ENCODE peak calls at places on chromosomes 7 and 10, in eight cellular contexts. F, V, C, N, B, T, D and Z are unnamed samples.

GRCh38 chr7:16347461-16348192 is 73.7 kb downstream of the CRPPA start:
- DNase-seq in T (no peak), F (no peak), N (peak), B (no peak), D (no peak), V (no peak), C (no peak), Z (no peak)

GRCh38 chr7:100975391-100975821 is 6.0 kb downstream of the MUC12 start:
- DNase-seq in D (no peak), B (no peak), N (no peak), V (no peak), F (no peak), T (no peak), C (no peak), Z (no peak)

GRCh38 chr10:48253970-48254657 is 20.4 kb downstream of the FRMPD2 start:
- DNase-seq in B (no peak), D (no peak), N (no peak), V (no peak), F (no peak), C (no peak), T (no peak), Z (no peak)

GRCh38 chr7:75650671-75651070 is 88.1 kb downstream of the HIP1 start:
- DNase-seq in B (no peak), V (peak), T (no peak), C (no peak), N (no peak), D (no peak), F (peak), Z (no peak)

GRCh38 chr7:47543659-47544058 is 38.3 kb downstream of the TNS3 start:
- DNase-seq in T (no peak), N (no peak), V (no peak), F (no peak), D (no peak), C (no peak), B (no peak), Z (no peak)

GRCh38 chr10:26566525-26567348 is 128.6 kb downstream of the APBB1IP start:
- DNase-seq in D (no peak), B (no peak), C (no peak), F (no peak), N (peak), V (no peak), T (no peak), Z (no peak)

GRCh38 chr7:136528329-136528728 is 340.1 kb upstream of the CHRM2 start:
- DNase-seq in B (no peak), T (no peak), F (no peak), D (no peak), C (no peak), N (no peak), V (no peak), Z (no peak)

GRCh38 chr10:130924138-130924819 is 387.2 kb downstream of the TCERG1L start:
- DNase-seq in F (no peak), B (peak), T (no peak), C (no peak), D (no peak), N (peak), V (no peak), Z (no peak)

GRCh38 chr7:22375359-22376048 is 18.6 kb upstream of the RAPGEF5 start:
- DNase-seq in D (no peak), B (no peak), T (no peak), F (no peak), N (no peak), V (no peak), C (no peak), Z (no peak)

GRCh38 chr10:100009283-100009792 is 409 bp downstream of the DNMBP start:
- DNase-seq in D (no peak), T (no peak), N (no peak), C (peak), F (peak), V (peak), B (no peak), Z (peak)

GRCh38 chr10:133527779-133528271 is 662 bp downstream of the CYP2E1 start:
- DNase-seq in V (no peak), C (no peak), N (no peak), B (no peak), T (no peak), D (no peak), F (no peak), Z (no peak)

GRCh38 chr10:34655286-34656170 is 159.6 kb downstream of the PARD3 start:
- DNase-seq in V (no peak), N (peak), D (no peak), F (no peak), C (peak), T (no peak), B (peak), Z (no peak)

GRCh38 chr7:14233026-14233897 is 243.8 kb upstream of the ETV1 start:
- DNase-seq in B (no peak), F (no peak), V (no peak), N (no peak), T (no peak), C (no peak), D (no peak), Z (no peak)

GRCh38 chr7:90692396-90692795 is 96.3 kb downstream of the CDK14 start:
- DNase-seq in D (no peak), V (no peak), B (no peak), C (no peak), F (no peak), T (no peak), N (no peak), Z (no peak)

GRCh38 chr10:75982611-75983369 is 551.4 kb downstream of the LRMDA start:
- DNase-seq in D (no peak), V (no peak), F (no peak), T (no peak), C (no peak), N (no peak), B (no peak), Z (no peak)

GRCh38 chr10:82942572-82943091 is 1067.6 kb downstream of the NRG3 start:
- DNase-seq in N (no peak), T (no peak), F (no peak), C (no peak), V (no peak), D (no peak), B (no peak), Z (no peak)

GRCh38 chr10:77793831-77794230 is 132.7 kb downstream of the DLG5 start:
- DNase-seq in B (no peak), C (no peak), T (no peak), V (no peak), D (no peak), N (peak), F (no peak), Z (no peak)

GRCh38 chr10:8312861-8313260 is 258.4 kb downstream of the GATA3 start:
- DNase-seq in C (no peak), V (no peak), B (no peak), N (no peak), F (no peak), D (no peak), T (no peak), Z (no peak)

GRCh38 chr7:134083766-134084487 is 43.2 kb upstream of the LRGUK start:
- DNase-seq in B (no peak), V (no peak), F (no peak), T (no peak), N (no peak), D (no peak), C (no peak), Z (no peak)

GRCh38 chr7:94258856-94259255 is 135.8 kb upstream of the COL1A2 start:
- DNase-seq in F (no peak), N (peak), D (no peak), V (no peak), C (no peak), T (no peak), B (no peak), Z (no peak)

GRCh38 chr10:78441704-78442103 is 408.0 kb downstream of the RPS24 start:
- DNase-seq in N (no peak), V (no peak), B (no peak), F (no peak), D (no peak), T (no peak), C (no peak), Z (no peak)

GRCh38 chr7:1664711-1665591 is 5.1 kb upstream of the ELFN1 start:
- DNase-seq in T (peak), F (peak), C (peak), N (peak), V (peak), B (peak), D (peak), Z (peak)

GRCh38 chr7:31133497-31133896 is 81.4 kb downstream of the ADCYAP1R1 start:
- DNase-seq in T (no peak), C (no peak), V (no peak), N (no peak), B (no peak), D (no peak), F (no peak), Z (no peak)

GRCh38 chr7:47320296-47320695 is 261.6 kb downstream of the TNS3 start:
- DNase-seq in D (no peak), F (no peak), N (no peak), V (no peak), C (no peak), T (no peak), B (no peak), Z (no peak)

GRCh38 chr7:139763330-139763729 is 14.5 kb downstream of the HIPK2 start:
- DNase-seq in F (no peak), V (no peak), C (no peak), D (no peak), B (no peak), T (no peak), N (no peak), Z (no peak)

GRCh38 chr7:142357953-142358520 is 100.2 kb upstream of the PRSS58 start:
- DNase-seq in F (no peak), D (no peak), N (peak), V (peak), C (peak), B (peak), T (no peak), Z (no peak)

GRCh38 chr7:82616059-82616723 is 172.6 kb upstream of the CACNA2D1 start:
- DNase-seq in T (no peak), F (no peak), C (no peak), D (no peak), V (no peak), B (no peak), N (no peak), Z (no peak)

GRCh38 chr7:151091003-151091402 is 4.7 kb downstream of the AGAP3 start:
- DNase-seq in V (no peak), N (no peak), T (no peak), D (no peak), F (no peak), B (no peak), C (no peak), Z (no peak)

GRCh38 chr7:128697301-128697905 is 25.3 kb downstream of the GARIN1A start:
- DNase-seq in F (no peak), T (peak), N (peak), V (peak), D (no peak), B (peak), C (peak), Z (peak)

GRCh38 chr7:102279537-102280400 is 6.9 kb upstream of the SH2B2 start:
- DNase-seq in F (peak), V (peak), C (peak), D (no peak), B (peak), N (peak), T (peak), Z (peak)

GRCh38 chr7:85840532-85840931 is 653.7 kb upstream of the SEMA3D start:
- DNase-seq in T (no peak), N (no peak), F (no peak), C (no peak), B (no peak), V (no peak), D (no peak), Z (no peak)

GRCh38 chr7:134013249-134013648 is 113.9 kb upstream of the LRGUK start:
- DNase-seq in F (no peak), V (no peak), N (no peak), D (no peak), T (no peak), C (no peak), B (no peak), Z (no peak)

GRCh38 chr10:111297351-111297848 is 220.6 kb downstream of the ADRA2A start:
- DNase-seq in N (no peak), V (no peak), F (no peak), D (no peak), B (peak), T (no peak), C (no peak), Z (no peak)